ENCODE peak calls at places on chromosomes 16 and 17, in six cellular contexts. One of them, this sample, is unnamed.

GRCh38 chr17:16283705-16284104 is 66.7 kb downstream of the PIGL start:
- DNase-seq in Karpas-422: no peak
- DNase-seq in epithelial cell of esophagus: peak; percentile 48
- DNase-seq in PC-9: no peak
- DNase-seq in heart left ventricle: no peak
- DNase-seq in ovary: no peak
- DNase-seq in this sample: no peak

GRCh38 chr16:15988268-15989013 is 39.0 kb downstream of the ABCC1 start:
- DNase-seq in Karpas-422: no peak
- DNase-seq in epithelial cell of esophagus: no peak
- DNase-seq in PC-9: peak; percentile 24
- DNase-seq in heart left ventricle: no peak
- DNase-seq in ovary: no peak
- DNase-seq in this sample: no peak

GRCh38 chr17:68035131-68035522 is 408 bp upstream of the KPNA2 start:
- DNase-seq in Karpas-422: no peak
- DNase-seq in epithelial cell of esophagus: no peak
- DNase-seq in PC-9: peak; percentile 91
- DNase-seq in heart left ventricle: peak; percentile 96
- DNase-seq in ovary: peak; percentile 90
- DNase-seq in this sample: peak; percentile 96

GRCh38 chr17:66301418-66301863 is 972 bp upstream of the PRKCA start:
- DNase-seq in Karpas-422: peak; percentile 66
- DNase-seq in epithelial cell of esophagus: no peak
- DNase-seq in PC-9: no peak
- DNase-seq in heart left ventricle: no peak
- DNase-seq in ovary: no peak
- DNase-seq in this sample: no peak

GRCh38 chr17:26774291-26775218 is 519.4 kb upstream of the WSB1 start:
- DNase-seq in Karpas-422: no peak
- DNase-seq in epithelial cell of esophagus: no peak
- DNase-seq in PC-9: no peak
- DNase-seq in heart left ventricle: no peak
- DNase-seq in ovary: no peak
- DNase-seq in this sample: no peak

GRCh38 chr16:50195756-50196155 is 42.6 kb downstream of the TENT4B start:
- DNase-seq in Karpas-422: no peak
- DNase-seq in epithelial cell of esophagus: no peak
- DNase-seq in PC-9: no peak
- DNase-seq in heart left ventricle: no peak
- DNase-seq in ovary: no peak
- DNase-seq in this sample: no peak

GRCh38 chr17:82151106-82151957 is 53.3 kb upstream of the FASN start:
- DNase-seq in Karpas-422: no peak
- DNase-seq in epithelial cell of esophagus: no peak
- DNase-seq in PC-9: no peak
- DNase-seq in heart left ventricle: no peak
- DNase-seq in ovary: peak; percentile 47
- DNase-seq in this sample: no peak

GRCh38 chr16:57997528-57998265 is 2.8 kb downstream of the ZNF319 start:
- DNase-seq in Karpas-422: no peak
- DNase-seq in epithelial cell of esophagus: no peak
- DNase-seq in PC-9: no peak
- DNase-seq in heart left ventricle: peak; percentile 61
- DNase-seq in ovary: no peak
- DNase-seq in this sample: no peak

GRCh38 chr16:46649571-46649970 is 28.4 kb upstream of the SHCBP1 start:
- DNase-seq in Karpas-422: no peak
- DNase-seq in epithelial cell of esophagus: no peak
- DNase-seq in PC-9: no peak
- DNase-seq in heart left ventricle: peak; percentile 71
- DNase-seq in ovary: no peak
- DNase-seq in this sample: no peak

GRCh38 chr17:27647755-27648154 is 16.8 kb downstream of the LGALS9 start:
- DNase-seq in Karpas-422: no peak
- DNase-seq in epithelial cell of esophagus: no peak
- DNase-seq in PC-9: no peak
- DNase-seq in heart left ventricle: no peak
- DNase-seq in ovary: no peak
- DNase-seq in this sample: no peak

GRCh38 chr16:27025581-27025980 is 41.1 kb upstream of the C16orf82 start:
- DNase-seq in Karpas-422: no peak
- DNase-seq in epithelial cell of esophagus: no peak
- DNase-seq in PC-9: no peak
- DNase-seq in heart left ventricle: no peak
- DNase-seq in ovary: no peak
- DNase-seq in this sample: no peak

GRCh38 chr16:25783226-25783625 is 91.5 kb downstream of the HS3ST4 start:
- DNase-seq in Karpas-422: no peak
- DNase-seq in epithelial cell of esophagus: no peak
- DNase-seq in PC-9: no peak
- DNase-seq in heart left ventricle: no peak
- DNase-seq in ovary: no peak
- DNase-seq in this sample: no peak

GRCh38 chr16:27174798-27175197 is 28.5 kb upstream of the KDM8 start:
- DNase-seq in Karpas-422: no peak
- DNase-seq in epithelial cell of esophagus: peak; percentile 83
- DNase-seq in PC-9: peak; percentile 60
- DNase-seq in heart left ventricle: no peak
- DNase-seq in ovary: no peak
- DNase-seq in this sample: peak; percentile 52

GRCh38 chr16:85799497-85800320 is at the start of the genes COX4I1 and EMC8:
- DNase-seq in Karpas-422: peak; percentile 96
- DNase-seq in epithelial cell of esophagus: peak; percentile 93
- DNase-seq in PC-9: peak; percentile 93
- DNase-seq in heart left ventricle: peak; percentile 98
- DNase-seq in ovary: peak; percentile 94
- DNase-seq in this sample: peak; percentile 97

DNA sequence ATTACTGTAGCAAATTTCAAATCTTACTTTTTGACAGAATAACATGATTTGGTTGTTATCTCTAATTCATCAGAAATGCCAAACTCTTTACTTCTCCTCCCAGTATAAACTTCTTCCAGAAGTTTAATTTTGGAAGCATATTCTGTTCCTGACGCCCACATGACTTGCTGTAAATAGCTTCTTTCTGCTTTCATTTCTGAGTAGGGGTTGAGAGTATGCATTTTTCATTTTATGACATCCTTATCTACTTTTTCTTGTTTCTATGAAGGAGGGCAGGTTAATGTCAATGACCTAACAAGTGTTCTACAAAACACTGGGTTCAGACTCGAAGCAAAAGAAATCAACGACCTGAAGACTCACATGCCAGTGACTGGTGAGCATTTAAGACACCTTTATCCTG is 36.6 kb upstream of the EFCAB3 start:
- DNase-seq in Karpas-422: no peak
- DNase-seq in epithelial cell of esophagus: no peak
- DNase-seq in PC-9: no peak
- DNase-seq in heart left ventricle: no peak
- DNase-seq in ovary: no peak
- DNase-seq in this sample: no peak
- H3K4me3 ChIP-seq in Karpas-422: no peak overlapping the region
- H3K4me3 ChIP-seq in epithelial cell of esophagus: no peak overlapping the region
- H3K4me3 ChIP-seq in PC-9: no peak overlapping the region
- H3K4me3 ChIP-seq in heart left ventricle: no peak overlapping the region
- H3K4me3 ChIP-seq in ovary: no peak overlapping the region
- H3K4me3 ChIP-seq in this sample: no peak overlapping the region

GRCh38 chr17:32342603-32343325 is 791 bp upstream of the C17orf75 start:
- DNase-seq in Karpas-422: no peak
- DNase-seq in epithelial cell of esophagus: no peak
- DNase-seq in PC-9: no peak
- DNase-seq in heart left ventricle: no peak
- DNase-seq in ovary: no peak
- DNase-seq in this sample: no peak
- H3K4me3 ChIP-seq in Karpas-422: peak overlapping the region; percentile 76
- H3K4me3 ChIP-seq in epithelial cell of esophagus: peak overlapping the region; percentile 81
- H3K4me3 ChIP-seq in PC-9: peak overlapping the region; percentile 83
- H3K4me3 ChIP-seq in heart left ventricle: peak overlapping the region; percentile 94
- H3K4me3 ChIP-seq in ovary: peak overlapping the region; percentile 72
- H3K4me3 ChIP-seq in this sample: peak overlapping the region; percentile 84

DNA sequence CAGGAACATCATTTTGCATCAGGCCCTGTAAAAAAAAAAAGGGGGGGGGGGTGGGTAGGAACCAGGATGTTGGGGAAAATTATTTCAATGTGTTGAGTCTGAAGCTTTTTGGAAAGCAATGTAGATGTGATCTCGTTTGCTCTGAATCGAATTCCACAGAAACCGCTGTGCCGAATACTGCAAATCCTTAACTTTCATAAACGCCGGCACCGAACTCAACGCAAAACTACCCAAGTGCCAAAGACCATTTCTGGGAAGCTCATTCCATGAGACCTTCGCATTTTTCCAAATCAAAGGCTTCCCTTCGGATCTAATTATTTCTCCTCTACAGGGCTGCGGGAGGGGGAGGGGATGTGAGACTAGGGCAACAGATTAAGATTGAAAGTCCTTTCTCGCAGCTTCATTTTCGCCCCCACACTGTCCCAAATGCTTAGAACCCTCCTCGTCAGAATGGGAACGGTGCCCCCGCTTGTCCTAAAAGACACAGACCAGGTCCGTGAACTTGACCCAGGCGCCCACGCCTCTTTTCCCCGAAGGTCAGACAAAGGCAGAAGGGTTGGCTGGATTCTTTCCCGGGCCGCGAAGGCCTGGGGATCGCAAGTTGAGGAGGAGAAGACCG is 4.0 kb downstream of the PRAC1 start:
- DNase-seq in Karpas-422: no peak
- DNase-seq in epithelial cell of esophagus: no peak
- DNase-seq in PC-9: no peak
- DNase-seq in heart left ventricle: no peak
- DNase-seq in ovary: no peak
- DNase-seq in this sample: no peak
- H3K4me3 ChIP-seq in Karpas-422: no peak overlapping the region
- H3K4me3 ChIP-seq in epithelial cell of esophagus: no peak overlapping the region
- H3K4me3 ChIP-seq in PC-9: no peak overlapping the region
- H3K4me3 ChIP-seq in heart left ventricle: no peak overlapping the region
- H3K4me3 ChIP-seq in ovary: no peak overlapping the region
- H3K4me3 ChIP-seq in this sample: no peak overlapping the region

GRCh38 chr16:87856796-87857228 is 12.5 kb downstream of the SLC7A5 start:
- DNase-seq in Karpas-422: peak; percentile 53
- DNase-seq in epithelial cell of esophagus: no peak
- DNase-seq in PC-9: peak; percentile 91
- DNase-seq in heart left ventricle: no peak
- DNase-seq in ovary: no peak
- DNase-seq in this sample: no peak
- H3K4me3 ChIP-seq in Karpas-422: no peak overlapping the region
- H3K4me3 ChIP-seq in epithelial cell of esophagus: no peak overlapping the region
- H3K4me3 ChIP-seq in PC-9: no peak overlapping the region
- H3K4me3 ChIP-seq in heart left ventricle: no peak overlapping the region
- H3K4me3 ChIP-seq in ovary: no peak overlapping the region
- H3K4me3 ChIP-seq in this sample: no peak overlapping the region

DNA sequence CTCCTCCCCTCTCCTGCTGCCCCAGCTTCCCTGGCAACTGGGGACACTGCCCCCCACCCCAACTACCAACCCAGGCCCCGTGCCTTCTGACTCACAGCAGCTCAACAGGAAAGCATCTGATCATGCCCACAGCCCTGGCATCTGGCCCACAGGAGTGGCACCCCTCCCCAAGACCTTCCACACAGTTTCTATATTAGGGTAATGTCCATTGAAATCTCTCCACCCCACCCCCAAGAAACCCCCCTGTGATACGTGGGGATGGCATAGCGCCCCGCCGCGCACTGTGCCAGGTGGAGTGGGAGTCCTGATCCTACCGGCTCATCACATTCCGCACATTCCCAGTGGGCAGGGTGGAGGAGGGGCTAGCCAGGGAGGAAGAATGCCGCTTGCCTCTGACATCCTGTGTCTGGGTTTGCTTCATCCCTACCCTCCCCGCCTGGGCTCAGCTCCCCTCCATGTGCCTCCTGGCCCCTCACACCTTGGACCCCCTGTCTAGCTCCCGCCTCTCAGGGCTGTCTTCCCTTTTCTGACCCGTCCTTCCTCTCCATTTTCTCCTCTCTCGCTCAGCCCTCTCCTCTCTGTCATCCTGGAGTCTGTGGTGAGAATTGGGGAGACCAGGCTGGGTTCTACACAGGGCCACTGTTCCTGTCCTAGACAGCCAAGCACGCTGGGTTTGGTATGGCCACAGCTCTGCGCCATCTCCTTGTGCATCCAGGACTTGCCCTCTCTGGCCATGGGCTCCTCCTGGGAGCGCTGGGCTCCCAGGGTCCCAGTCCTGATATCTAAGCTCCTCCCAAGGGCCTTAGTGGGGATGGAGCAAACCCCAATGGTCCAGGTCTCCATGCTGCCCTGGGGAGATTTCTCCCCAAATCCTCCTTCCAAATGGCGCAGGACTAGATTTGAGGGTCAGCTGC is 27.4 kb upstream of the ITGA3 start:
- DNase-seq in Karpas-422: no peak
- DNase-seq in epithelial cell of esophagus: peak; percentile 96
- DNase-seq in PC-9: peak; percentile 95
- DNase-seq in heart left ventricle: no peak
- DNase-seq in ovary: no peak
- DNase-seq in this sample: no peak
- H3K4me3 ChIP-seq in Karpas-422: no peak overlapping the region
- H3K4me3 ChIP-seq in epithelial cell of esophagus: no peak overlapping the region
- H3K4me3 ChIP-seq in PC-9: peak overlapping the region; percentile 58
- H3K4me3 ChIP-seq in heart left ventricle: no peak overlapping the region
- H3K4me3 ChIP-seq in ovary: no peak overlapping the region
- H3K4me3 ChIP-seq in this sample: no peak overlapping the region

GRCh38 chr17:69325518-69326301 is 1.2 kb downstream of the ABCA5 start:
- DNase-seq in Karpas-422: no peak
- DNase-seq in epithelial cell of esophagus: peak; percentile 59
- DNase-seq in PC-9: no peak
- DNase-seq in heart left ventricle: no peak
- DNase-seq in ovary: no peak
- DNase-seq in this sample: peak; percentile 42
- H3K4me3 ChIP-seq in Karpas-422: peak overlapping the region; percentile 77
- H3K4me3 ChIP-seq in epithelial cell of esophagus: peak overlapping the region; percentile 81
- H3K4me3 ChIP-seq in PC-9: peak overlapping the region; percentile 81
- H3K4me3 ChIP-seq in heart left ventricle: peak overlapping the region; percentile 65
- H3K4me3 ChIP-seq in ovary: peak overlapping the region; percentile 77
- H3K4me3 ChIP-seq in this sample: peak overlapping the region; percentile 91

GRCh38 chr16:621526-622105 is 9.2 kb upstream of the WFIKKN1 start:
- DNase-seq in Karpas-422: no peak
- DNase-seq in epithelial cell of esophagus: peak; percentile 36
- DNase-seq in PC-9: no peak
- DNase-seq in heart left ventricle: no peak
- DNase-seq in ovary: no peak
- DNase-seq in this sample: no peak
- H3K4me3 ChIP-seq in Karpas-422: no peak overlapping the region
- H3K4me3 ChIP-seq in epithelial cell of esophagus: no peak overlapping the region
- H3K4me3 ChIP-seq in PC-9: no peak overlapping the region
- H3K4me3 ChIP-seq in heart left ventricle: no peak overlapping the region
- H3K4me3 ChIP-seq in ovary: no peak overlapping the region
- H3K4me3 ChIP-seq in this sample: no peak overlapping the region

This sample was measured in Caco-2.